ENCODE peak calls at places on chromosomes 12 and 14, in four cellular contexts. P, G, H and K are unnamed samples.

GRCh38 chr14:88463318-88463717 is 77.9 kb downstream of the SPATA7 start:
- DNase-seq in P (no peak), G (peak), H (peak), K (peak)

GRCh38 chr12:117236456-117237001 is 46.3 kb upstream of the FBXO21 start:
- DNase-seq in P (no peak), H (peak), G (peak), K (peak)

GRCh38 chr12:2679816-2680675 is 114.7 kb upstream of the FKBP4 start:
- DNase-seq in H (no peak), P (no peak), G (no peak), K (no peak)

GRCh38 chr12:106285993-106286392 is 16.5 kb upstream of the TCP11L2 start:
- DNase-seq in G (no peak), P (no peak), H (no peak), K (no peak)

GRCh38 chr12:53057816-53058500 is 8.1 kb downstream of the TNS2 start:
- DNase-seq in G (no peak), H (no peak), P (no peak), K (no peak)

GRCh38 chr14:93917141-93917540 is 10.0 kb upstream of the FAM181A start:
- DNase-seq in G (no peak), P (no peak), H (no peak), K (no peak)

GRCh38 chr12:30754383-30754749 is 385 bp downstream of the CAPRIN2 start:
- DNase-seq in H (no peak), P (no peak), G (no peak), K (no peak)

GRCh38 chr12:47111392-47111778 is 31.6 kb upstream of the AMIGO2 start:
- DNase-seq in P (no peak), G (no peak), H (no peak), K (no peak)

GRCh38 chr14:96039633-96040311 is 610 bp downstream of the C14orf132 start:
- DNase-seq in G (no peak), H (no peak), P (no peak), K (no peak)

GRCh38 chr12:31874961-31875608 is 84.1 kb upstream of the RESF1 start:
- DNase-seq in H (peak), G (no peak), P (no peak), K (no peak)

GRCh38 chr12:129659927-129660326 is 243.9 kb downstream of the TMEM132D start:
- DNase-seq in P (no peak), G (no peak), H (peak), K (no peak)

GRCh38 chr12:79555006-79555925 is 135.5 kb downstream of the PAWR start:
- DNase-seq in H (no peak), G (peak), P (no peak), K (peak)

DNA sequence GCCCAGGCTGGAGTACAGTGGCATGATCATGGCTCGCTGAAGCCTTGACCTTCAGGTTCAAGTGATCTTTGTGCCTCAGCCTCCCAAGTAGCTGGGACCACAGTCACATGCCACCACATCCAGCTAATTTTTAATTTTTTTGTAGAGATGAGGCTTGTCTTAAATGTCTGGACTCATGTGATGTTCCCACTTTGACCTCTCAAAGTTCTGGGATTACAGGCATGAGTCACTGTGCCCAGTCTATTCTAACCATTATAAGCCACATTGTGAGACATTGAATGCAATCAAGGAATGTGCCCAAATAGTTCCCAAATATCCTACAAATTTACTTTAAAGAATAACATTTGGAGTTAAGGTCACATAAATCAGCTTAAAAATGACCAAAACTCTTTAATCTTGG is 130.7 kb upstream of the ARID2 start:
- DNase-seq in H (no peak), P (no peak), G (no peak), K (no peak)
- TF ChIP-seq SRF in H (no peak), P (no peak), G (no peak), K (no peak)

GRCh38 chr12:54868690-54869089 is 14.4 kb downstream of the MUCL1 start:
- DNase-seq in H (no peak), G (no peak), P (no peak), K (no peak)

GRCh38 chr12:54870048-54870447 is 15.7 kb downstream of the MUCL1 start:
- DNase-seq in H (no peak), G (no peak), P (no peak), K (no peak)

GRCh38 chr12:54865683-54866324 is 11.5 kb downstream of the MUCL1 start:
- DNase-seq in P (no peak), H (no peak), G (no peak), K (no peak)

DNA sequence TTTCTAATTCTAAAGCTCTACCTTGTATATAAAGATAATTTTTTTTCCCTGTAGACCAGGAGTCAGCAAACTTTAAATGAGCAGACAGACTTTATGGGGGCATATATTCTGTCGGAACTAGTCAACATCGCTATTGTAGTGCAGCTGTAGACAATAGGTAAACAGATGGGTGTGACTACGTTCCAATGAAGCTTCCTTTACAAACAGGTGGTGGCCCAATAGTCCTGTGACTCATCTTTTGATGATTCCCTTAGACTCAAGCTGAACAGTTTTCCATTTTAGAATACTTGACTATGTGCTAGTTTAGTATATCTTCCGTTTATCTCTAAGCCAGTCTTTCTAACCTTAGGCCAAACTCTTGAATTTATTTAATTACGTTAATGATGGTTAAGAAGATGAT is 16.3 kb downstream of the MUCL1 start:
- DNase-seq in H (no peak), P (no peak), G (no peak), K (no peak)
- TF ChIP-seq SRF in H (no peak), P (no peak), G (no peak), K (no peak)

DNA sequence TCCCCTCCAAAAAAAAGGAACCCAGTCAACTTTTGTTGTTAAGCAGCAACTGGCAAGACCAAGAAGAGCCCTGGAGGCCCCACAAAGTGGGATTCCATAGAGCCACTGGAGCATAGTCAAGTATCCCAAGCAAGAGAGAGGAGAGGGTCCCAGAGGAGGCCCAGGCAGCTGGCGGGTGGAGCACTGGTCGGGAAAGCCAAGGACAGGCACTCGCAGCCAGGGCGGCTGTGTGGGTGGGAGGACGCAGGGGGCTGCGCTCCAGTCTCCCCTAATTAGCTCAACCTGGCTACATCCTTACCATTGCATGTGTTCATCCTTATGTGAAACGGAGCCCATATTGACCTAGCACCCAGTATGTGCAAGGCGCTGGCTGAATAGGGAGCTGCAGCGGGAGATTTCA is 18.3 kb upstream of the ZFP36L1 start:
- DNase-seq in P (no peak), H (no peak), G (no peak), K (no peak)
- TF ChIP-seq SRF in P (no peak), H (no peak), G (no peak), K (no peak)

DNA sequence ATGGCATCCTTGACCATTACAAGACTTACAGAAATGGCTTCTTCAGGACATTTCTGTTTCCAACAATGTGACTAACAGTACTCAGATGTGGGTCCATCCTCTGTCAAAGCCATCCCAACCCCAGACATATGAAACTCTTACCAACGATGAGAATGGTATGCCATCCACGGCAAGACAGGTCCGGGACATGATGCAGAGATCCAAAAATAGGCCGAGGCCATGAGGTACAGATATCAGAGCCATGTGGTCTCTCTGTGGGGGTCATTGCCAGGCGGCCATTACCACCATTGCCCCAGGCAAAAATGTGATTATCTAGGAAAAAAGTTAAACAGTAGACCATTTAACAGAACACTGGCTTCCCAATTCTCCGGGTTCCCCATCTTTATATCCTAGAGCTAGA is 27.5 kb downstream of the ZC2HC1C start:
- DNase-seq in P (no peak), H (no peak), G (no peak), K (no peak)
- TF ChIP-seq SRF in P (no peak), H (no peak), G (no peak), K (no peak)

GRCh38 chr14:92421756-92422155 is 91.8 kb upstream of the RIN3 start:
- DNase-seq in H (no peak), G (no peak), P (no peak), K (no peak)

GRCh38 chr14:92427096-92427495 is 86.5 kb upstream of the RIN3 start:
- DNase-seq in G (no peak), H (no peak), P (no peak), K (no peak)

GRCh38 chr14:92430686-92431085 is 82.9 kb upstream of the RIN3 start:
- DNase-seq in P (no peak), H (no peak), G (no peak), K (no peak)

GRCh38 chr14:92426237-92426636 is 87.3 kb upstream of the RIN3 start:
- DNase-seq in P (no peak), G (no peak), H (no peak), K (no peak)

GRCh38 chr14:92425101-92425500 is 88.5 kb upstream of the RIN3 start:
- DNase-seq in G (peak), H (no peak), P (no peak), K (peak)
- TF ChIP-seq SRF in G (no peak), H (no peak), P (no peak), K (peak)

DNA sequence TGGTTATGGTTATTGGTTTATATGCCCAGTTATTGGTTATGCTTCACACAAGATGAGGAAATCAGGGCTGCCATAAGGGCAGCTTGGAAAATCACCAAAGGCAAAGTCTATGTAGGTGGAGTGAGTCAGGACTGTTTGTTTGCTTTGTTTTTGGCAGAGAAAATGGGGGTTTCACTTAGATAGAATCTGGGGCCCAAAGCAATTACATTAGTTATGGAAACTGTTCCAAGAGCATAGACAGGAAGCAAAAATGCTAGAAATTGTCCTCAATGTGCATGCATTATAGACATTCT is 2.2 kb downstream of the VAMP1 start:
- DNase-seq in G (peak), P (no peak), H (no peak), K (no peak)
- TF ChIP-seq SRF in G (no peak), P (no peak), H (no peak), K (no peak)